ENCODE peak calls at places on chromosomes 11 and 22, in four cellular contexts. P, M, G and Y are unnamed samples. For H3K4me1, the result is how much of the 10 kb centered on the place peaks cover.

GRCh38 chr11:22685111-22685510 is 18.7 kb downstream of the GAS2 start:
- DNase-seq in P (no peak), M (no peak), G (no peak), Y (no peak)

GRCh38 chr11:131375421-131375820 is 5.0 kb downstream of the NTM start:
- DNase-seq in P (no peak), M (no peak), G (no peak), Y (no peak)

GRCh38 chr11:111601979-111602864 is at the start of gene SIK2:
- DNase-seq in P (peak), M (peak), G (peak), Y (peak)

GRCh38 chr22:43110444-43110926 is at the start of gene BIK:
- DNase-seq in P (peak), M (no peak), G (peak), Y (peak)

GRCh38 chr22:32469799-32470212 is 4.8 kb upstream of the FBXO7 start:
- DNase-seq in P (no peak), M (peak), G (no peak), Y (no peak)

GRCh38 chr11:66076561-66076960 is 6.5 kb downstream of the PACS1 start:
- DNase-seq in P (no peak), M (peak), G (no peak), Y (no peak)

GRCh38 chr11:121671276-121672168 is 218.8 kb upstream of the SORL1-AS1 start:
- DNase-seq in P (no peak), M (peak), G (peak), Y (no peak)

GRCh38 chr22:37633082-37633692 is 6.3 kb upstream of the SH3BP1 start:
- DNase-seq in P (no peak), M (no peak), G (no peak), Y (no peak)

GRCh38 chr11:16791494-16791961 is 53.1 kb downstream of the C11orf58 start:
- DNase-seq in P (no peak), M (peak), G (peak), Y (no peak)

GRCh38 chr22:29820941-29821789 is 16.9 kb downstream of the ASCC2 start:
- DNase-seq in P (peak), M (peak), G (peak), Y (no peak)

GRCh38 chr11:90134420-90135003 is at the start of gene NAALAD2:
- DNase-seq in P (peak), M (peak), G (peak), Y (peak)

GRCh38 chr22:41478891-41479521 is 10.1 kb downstream of the ACO2 start:
- DNase-seq in P (no peak), M (peak), G (no peak), Y (no peak)

GRCh38 chr22:32636884-32637283 is 162.3 kb downstream of the FBXO7 start:
- DNase-seq in P (no peak), M (no peak), G (no peak), Y (no peak)

GRCh38 chr22:28989035-28989464 is 72.6 kb downstream of the C22orf31 start:
- DNase-seq in P (no peak), M (peak), G (no peak), Y (peak)

GRCh38 chr11:36953986-36954385 is 355.9 kb upstream of the RAG2 start:
- DNase-seq in P (no peak), M (no peak), G (no peak), Y (no peak)

GRCh38 chr22:39287076-39287743 is 32.2 kb downstream of the RPL3 start:
- DNase-seq in P (no peak), M (no peak), G (no peak), Y (no peak)

GRCh38 chr22:43570531-43571144 is 158.8 kb downstream of the MPPED1 start:
- DNase-seq in P (no peak), M (no peak), G (no peak), Y (no peak)

GRCh38 chr11:130947889-130948288 is 31.6 kb upstream of the SNX19 start:
- DNase-seq in P (no peak), M (peak), G (no peak), Y (no peak)

GRCh38 chr11:121881806-121882205 is 234.2 kb downstream of the BLID start:
- DNase-seq in P (no peak), M (peak), G (no peak), Y (no peak)

GRCh38 chr11:37087650-37088572 is 489.9 kb upstream of the RAG2 start:
- DNase-seq in P (no peak), M (no peak), G (no peak), Y (no peak)

GRCh38 chr22:19984201-19984753 is 32.3 kb downstream of the ARVCF start:
- DNase-seq in P (no peak), M (peak), G (no peak), Y (peak)

GRCh38 chr11:13970986-13971385 is 8.5 kb downstream of the SPON1 start:
- DNase-seq in P (no peak), M (no peak), G (peak), Y (peak)

GRCh38 chr11:64564419-64564818 is 26.6 kb upstream of the SLC22A12 start:
- DNase-seq in P (no peak), M (no peak), G (no peak), Y (no peak)

GRCh38 chr22:24548812-24549211 is 6.1 kb downstream of the GUCD1 start:
- DNase-seq in P (no peak), M (no peak), G (no peak), Y (no peak)

GRCh38 chr11:115098037-115098436 is 406.2 kb downstream of the CADM1 start:
- DNase-seq in P (no peak), M (peak), G (no peak), Y (no peak)

GRCh38 chr11:114061053-114062049 is 1.8 kb downstream of the ZBTB16 start:
- DNase-seq in P (no peak), M (no peak), G (peak), Y (no peak)
- H3K4me1 ChIP-seq in P (under half), M (under half), G (half or more), Y (under half)

DNA sequence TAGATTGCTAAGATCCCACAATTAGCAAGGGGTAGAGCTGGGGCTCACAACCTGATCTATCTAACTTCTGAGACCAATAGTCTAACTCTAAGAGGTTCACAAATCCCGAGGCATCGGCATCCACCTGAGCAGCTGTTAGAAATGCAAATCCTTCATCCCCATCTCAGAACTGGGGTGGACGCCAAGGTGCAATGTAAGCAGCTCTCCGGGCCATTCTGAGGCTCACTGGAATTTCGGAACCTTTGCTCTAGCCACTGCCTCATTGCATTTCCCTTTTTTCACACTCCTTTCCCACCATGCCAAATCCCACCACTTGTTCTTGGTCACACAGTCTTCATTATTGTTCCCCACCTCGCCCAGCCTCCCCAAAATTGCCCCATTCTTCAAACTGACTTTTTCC is 29.8 kb downstream of the MAML2 start:
- DNase-seq in P (no peak), M (no peak), G (peak), Y (no peak)
- H3K27ac ChIP-seq in P (peak), M (no peak), G (peak), Y (no peak)

GRCh38 chr11:133966924-133967598 is 10.3 kb upstream of the IGSF9B start:
- DNase-seq in P (no peak), M (no peak), G (peak), Y (no peak)
- TF ChIP-seq CTCF in P (no peak), M (no peak), G (no peak), Y (no peak)

GRCh38 chr22:17235149-17235655 is 16.0 kb upstream of the ADA2 start:
- DNase-seq in P (no peak), M (no peak), G (no peak), Y (peak)
- H3K4me1 ChIP-seq in P (under half), M (under half), G (under half), Y (under half)

DNA sequence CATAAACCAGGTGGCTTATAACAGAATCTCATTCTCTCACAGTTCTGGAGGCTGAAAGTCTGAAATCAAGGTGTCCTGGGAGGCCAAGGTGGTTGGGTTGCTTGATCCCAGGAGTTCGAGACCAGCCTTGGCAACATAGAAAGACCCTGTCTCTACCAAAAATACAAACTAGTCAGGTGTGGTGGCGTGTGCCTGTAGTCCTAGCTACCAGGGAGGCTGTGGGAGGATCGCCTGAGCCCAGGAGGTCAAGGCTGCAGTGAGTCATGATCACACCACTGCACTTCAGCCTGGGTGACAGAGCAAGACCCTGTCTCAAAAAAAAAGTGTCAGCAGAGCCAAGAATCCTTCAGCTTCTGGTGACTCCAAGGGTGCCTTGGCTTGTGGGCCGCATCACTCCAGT is 8.9 kb upstream of the PRR5 start:
- DNase-seq in P (no peak), M (no peak), G (no peak), Y (no peak)
- H3K27ac ChIP-seq in P (no peak), M (no peak), G (no peak), Y (peak)

GRCh38 chr22:46737976-46738641 is at the start of gene CERK:
- DNase-seq in P (peak), M (peak), G (peak), Y (peak)

GRCh38 chr22:46740910-46741785 is 3.1 kb upstream of the CERK start:
- DNase-seq in P (no peak), M (no peak), G (no peak), Y (no peak)

GRCh38 chr22:46738642-46738960 is 549 bp upstream of the CERK start:
- DNase-seq in P (no peak), M (no peak), G (no peak), Y (no peak)

GRCh38 chr22:46737105-46737975 is 712 bp downstream of the CERK start:
- DNase-seq in P (no peak), M (peak), G (peak), Y (no peak)

DNA sequence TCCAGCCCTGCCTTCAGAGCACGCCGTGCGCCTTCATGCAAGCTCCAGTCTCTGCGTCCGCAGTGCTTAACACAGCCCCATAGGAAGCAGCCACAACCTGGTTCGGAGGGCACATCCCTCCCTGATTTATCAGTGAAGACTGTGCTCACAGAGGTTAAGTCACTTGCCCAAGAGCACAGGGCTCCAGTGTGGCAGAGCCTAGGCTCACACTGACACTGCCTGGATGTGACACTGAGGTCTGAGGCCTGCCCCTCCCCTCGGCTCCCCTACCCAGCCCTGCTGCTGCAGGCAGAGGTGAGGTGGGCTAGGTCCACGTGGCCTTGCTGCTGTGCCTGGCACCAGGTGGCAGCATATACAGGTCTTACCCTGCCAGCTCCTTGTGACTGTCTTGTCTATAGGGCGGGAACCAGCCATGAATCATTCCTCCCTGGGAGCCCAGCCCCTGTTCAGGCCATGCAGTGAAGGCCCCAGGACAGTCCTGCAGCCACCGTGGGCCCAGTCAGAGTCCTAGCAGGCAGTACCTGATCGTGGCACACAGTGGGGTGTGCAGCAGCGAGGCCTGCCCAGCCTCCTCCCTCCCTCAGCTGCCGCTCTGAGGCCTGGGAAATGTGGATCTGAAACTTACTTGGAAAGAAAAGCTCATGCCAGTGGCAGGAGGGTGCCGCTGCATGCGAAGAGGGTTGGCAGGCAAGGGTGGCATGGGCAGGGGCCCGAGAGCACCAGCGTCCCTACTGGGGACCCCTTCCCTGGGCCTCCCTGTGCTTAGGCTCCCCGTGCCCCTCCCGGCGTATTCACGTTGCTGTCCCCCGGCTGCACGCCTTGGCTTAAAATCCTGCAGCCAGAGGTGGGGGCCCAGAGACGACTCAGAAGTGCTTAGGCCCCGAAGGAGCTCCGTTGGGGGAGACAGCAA is 1.2 kb upstream of the CERK start:
- DNase-seq in P (no peak), M (peak), G (peak), Y (peak)
- TF ChIP-seq CTCF in P (no peak), M (peak), G (no peak), Y (peak)

DNA sequence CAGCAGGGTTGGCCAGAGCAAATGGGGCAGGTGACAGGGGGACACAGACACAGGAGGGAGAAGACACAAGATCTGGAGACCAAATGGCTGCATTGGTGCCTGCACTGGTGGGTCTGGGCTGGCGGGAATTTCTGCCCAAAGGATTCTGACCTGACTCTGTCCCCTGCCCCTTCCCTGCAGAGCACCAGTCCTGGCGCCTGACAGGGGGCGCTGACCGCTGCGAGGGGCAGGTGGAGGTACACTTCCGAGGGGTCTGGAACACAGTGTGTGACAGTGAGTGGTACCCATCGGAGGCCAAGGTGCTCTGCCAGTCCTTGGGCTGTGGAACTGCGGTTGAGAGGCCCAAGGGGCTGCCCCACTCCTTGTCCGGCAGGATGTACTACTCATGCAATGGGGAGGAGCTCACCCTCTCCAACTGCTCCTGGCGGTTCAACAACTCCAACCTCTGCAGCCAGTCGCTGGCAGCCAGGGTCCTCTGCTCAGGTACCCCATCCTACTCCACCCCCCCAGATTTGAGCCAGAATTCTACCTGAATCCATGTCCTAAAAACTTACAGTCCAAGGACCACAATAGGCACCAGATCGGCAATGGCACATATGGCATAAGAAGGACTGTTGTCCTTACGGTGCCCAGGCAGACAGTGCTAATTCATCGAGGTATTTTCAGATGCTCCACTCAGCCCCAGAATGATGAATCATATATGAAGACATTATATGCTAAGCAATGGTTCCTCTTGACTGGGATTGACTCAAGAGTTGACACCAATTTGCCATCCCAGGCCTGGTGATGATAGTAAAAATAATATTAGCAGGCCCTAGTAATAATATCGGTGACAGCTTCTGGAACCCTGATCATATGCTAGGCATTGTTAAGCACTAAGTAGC is 38.2 kb downstream of the CD6 start:
- DNase-seq in P (no peak), M (no peak), G (no peak), Y (peak)
- H3K4me1 ChIP-seq in P (under half), M (under half), G (under half), Y (under half)

GRCh38 chr11:19868871-19869270 is 156.2 kb downstream of the NAV2 start:
- DNase-seq in P (no peak), M (peak), G (no peak), Y (no peak)
- H3K27ac ChIP-seq in P (no peak), M (no peak), G (no peak), Y (no peak)

DNA sequence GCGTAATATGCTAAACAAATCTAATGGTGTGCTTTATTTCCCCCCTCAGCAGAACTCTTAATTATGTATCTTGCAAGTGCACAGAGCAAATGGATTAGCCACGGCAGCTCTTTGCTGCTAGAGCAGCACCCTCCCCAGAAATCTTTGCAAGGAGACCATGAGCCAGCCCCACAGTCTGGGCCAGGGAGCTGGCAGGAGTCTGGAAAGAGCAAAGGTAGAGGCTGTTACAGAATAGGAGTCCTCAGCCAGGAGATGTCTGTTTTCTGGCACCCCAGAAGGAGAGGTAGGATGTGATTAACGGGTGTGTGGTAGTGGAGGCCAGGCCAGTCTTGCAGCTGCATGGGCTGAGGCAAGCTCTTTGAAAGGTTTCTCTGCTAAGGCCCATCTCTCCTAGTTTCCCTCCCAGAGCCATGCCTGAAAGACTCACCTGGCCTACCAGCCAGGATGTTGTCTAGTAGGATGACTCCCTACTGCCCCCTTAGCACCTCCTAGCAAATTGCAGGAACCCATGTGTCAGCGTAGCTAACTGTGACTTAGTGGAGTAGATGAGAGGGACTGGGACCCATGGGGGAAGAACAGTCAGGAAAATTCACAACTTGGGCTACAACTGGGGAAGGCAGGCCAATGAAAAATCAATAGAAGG is 557.2 kb downstream of the BUD13 start:
- DNase-seq in P (no peak), M (no peak), G (no peak), Y (no peak)
- TF ChIP-seq CTCF in P (no peak), M (no peak), G (no peak), Y (peak)